ENCODE peak calls at places on chromosomes 2 and 18, in seven cellular contexts. W, X, N, S, L, Q and U are unnamed samples.

GRCh38 chr2:179860255-179861026 is 971 bp downstream of the ZNF385B start:
- DNase-seq in L (no peak), X (no peak), Q (peak; percentile 24), S (no peak), N (no peak), W (no peak), U (no peak)

GRCh38 chr2:201171259-201171814 is 11.6 kb upstream of the CASP10 start:
- DNase-seq in Q (no peak), X (no peak), N (no peak), L (no peak), S (no peak), W (no peak), U (no peak)

GRCh38 chr18:63097198-63097597 is 222.4 kb downstream of the BCL2 start:
- DNase-seq in N (no peak), S (no peak), W (no peak), L (no peak), Q (no peak), X (no peak), U (no peak)

GRCh38 chr2:146818122-146818521 is 1026.7 kb upstream of the ACVR2A start:
- DNase-seq in X (no peak), L (peak; percentile 40), N (no peak), S (no peak), Q (no peak), W (no peak), U (no peak)

GRCh38 chr2:197233473-197233872 is 77.1 kb downstream of the ANKRD44 start:
- DNase-seq in W (no peak), L (no peak), N (no peak), S (no peak), X (no peak), Q (no peak), U (no peak)

GRCh38 chr2:189437931-189438330 is 3.3 kb upstream of the WDR75 start:
- DNase-seq in Q (no peak), S (no peak), W (no peak), L (no peak), X (no peak), N (no peak), U (no peak)

GRCh38 chr2:15939854-15940660 is at the start of gene MYCN:
- DNase-seq in N (peak; percentile 40), W (peak; percentile 32), L (peak; percentile 53), X (peak; percentile 50), Q (peak; percentile 72), S (no peak), U (peak; percentile 68)

GRCh38 chr18:10032331-10032979 is 118.6 kb downstream of the VAPA start:
- DNase-seq in S (no peak), N (peak; percentile 18), Q (no peak), X (no peak), L (no peak), W (no peak), U (no peak)

GRCh38 chr2:109031481-109032228 is 42.6 kb upstream of the EDAR start:
- DNase-seq in N (peak; percentile 30), X (peak; percentile 93), L (peak; percentile 84), S (peak; percentile 29), W (no peak), Q (peak; percentile 22), U (peak; percentile 91)

GRCh38 chr18:37322497-37323035 is 243.0 kb downstream of the CELF4 start:
- DNase-seq in W (no peak), N (no peak), X (no peak), Q (peak; percentile 37), S (no peak), L (peak; percentile 54), U (no peak)
- H3K27me3 ChIP-seq in W (no peaks in the 10 kb centered on the region), N (no peaks in the 10 kb centered on the region), X (no peaks in the 10 kb centered on the region), Q (no peaks in the 10 kb centered on the region), S (no peaks in the 10 kb centered on the region), L (peaks cover 4% of the 10 kb centered on the region), U (no peaks in the 10 kb centered on the region)

GRCh38 chr2:128410035-128410757 is 91.5 kb upstream of the HS6ST1 start:
- DNase-seq in W (no peak), S (no peak), L (no peak), Q (no peak), X (no peak), N (peak; percentile 5), U (no peak)
- H3K4me1 ChIP-seq in W (no peaks in the 10 kb centered on the region), S (no peaks in the 10 kb centered on the region), L (no peaks in the 10 kb centered on the region), Q (no peaks in the 10 kb centered on the region), X (no peaks in the 10 kb centered on the region), N (no peaks in the 10 kb centered on the region), U (no peaks in the 10 kb centered on the region)

DNA sequence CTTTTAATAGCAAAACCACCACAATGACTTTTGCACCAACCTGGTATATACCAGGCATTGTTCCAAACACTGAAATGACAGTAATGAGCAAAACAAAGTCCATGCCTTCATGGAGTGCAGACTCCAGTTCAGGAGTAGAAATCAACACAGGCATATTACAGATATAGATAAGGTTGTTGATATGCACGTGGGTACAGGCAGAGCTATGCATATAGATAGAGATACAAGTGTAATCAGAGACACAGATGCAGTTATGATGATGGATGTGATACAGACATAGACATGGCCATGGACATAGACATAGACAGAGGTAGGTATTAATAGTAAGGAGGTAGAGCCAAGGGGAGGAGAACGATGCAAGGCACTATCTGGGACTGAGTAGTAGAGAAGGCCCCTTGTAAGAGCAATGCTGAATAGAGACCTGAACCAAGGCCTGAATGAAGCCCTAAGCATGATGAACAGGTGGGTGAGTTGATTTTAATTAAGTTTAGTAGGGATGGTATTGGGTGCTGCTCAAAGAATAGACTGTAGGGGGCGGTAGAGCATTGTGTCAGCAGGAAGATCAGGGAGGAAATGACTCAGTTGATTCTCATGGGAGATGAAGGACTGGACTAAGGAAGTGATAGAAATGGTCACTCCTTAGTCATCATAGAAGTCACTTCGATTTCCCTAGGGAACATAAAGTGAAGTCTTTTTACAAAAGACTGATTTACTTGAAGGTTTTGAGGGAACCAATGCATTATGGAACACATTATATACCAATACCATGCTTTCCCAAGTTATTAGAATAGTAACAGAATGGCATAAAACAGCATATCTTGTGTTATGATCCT is 39.4 kb downstream of the CMPK2 start:
- DNase-seq in L (peak; percentile 75), N (no peak), W (no peak), Q (no peak), S (peak; percentile 6), X (peak; percentile 52), U (peak; percentile 73)
- H3K27me3 ChIP-seq in L (no peaks in the 10 kb centered on the region), N (no peaks in the 10 kb centered on the region), W (no peaks in the 10 kb centered on the region), Q (no peaks in the 10 kb centered on the region), S (no peaks in the 10 kb centered on the region), X (no peaks in the 10 kb centered on the region), U (no peaks in the 10 kb centered on the region)

GRCh38 chr2:43073373-43073772 is 153.0 kb downstream of the ZFP36L2 start:
- DNase-seq in L (peak; percentile 57), W (no peak), S (no peak), Q (no peak), N (no peak), X (no peak), U (no peak)

GRCh38 chr2:43074052-43074451 is 152.4 kb downstream of the ZFP36L2 start:
- DNase-seq in S (no peak), X (no peak), Q (no peak), N (no peak), W (no peak), L (no peak), U (no peak)

GRCh38 chr2:43070676-43071491 is 155.5 kb downstream of the ZFP36L2 start:
- DNase-seq in X (no peak), S (no peak), N (peak; percentile 42), W (no peak), L (no peak), Q (peak; percentile 42), U (no peak)

GRCh38 chr2:43070039-43070438 is 156.4 kb downstream of the ZFP36L2 start:
- DNase-seq in W (no peak), S (no peak), Q (peak; percentile 35), L (no peak), N (no peak), X (no peak), U (no peak)

GRCh38 chr2:43071629-43072550 is 154.5 kb downstream of the ZFP36L2 start:
- DNase-seq in N (peak; percentile 63), L (no peak), Q (peak; percentile 65), S (no peak), W (no peak), X (no peak), U (no peak)
- H3K4me1 ChIP-seq in N (peaks cover 18% of the 10 kb centered on the region), L (peaks cover 25% of the 10 kb centered on the region), Q (peaks cover 32% of the 10 kb centered on the region), S (no peaks in the 10 kb centered on the region), W (peaks cover 65% of the 10 kb centered on the region), X (no peaks in the 10 kb centered on the region), U (no peaks in the 10 kb centered on the region)

DNA sequence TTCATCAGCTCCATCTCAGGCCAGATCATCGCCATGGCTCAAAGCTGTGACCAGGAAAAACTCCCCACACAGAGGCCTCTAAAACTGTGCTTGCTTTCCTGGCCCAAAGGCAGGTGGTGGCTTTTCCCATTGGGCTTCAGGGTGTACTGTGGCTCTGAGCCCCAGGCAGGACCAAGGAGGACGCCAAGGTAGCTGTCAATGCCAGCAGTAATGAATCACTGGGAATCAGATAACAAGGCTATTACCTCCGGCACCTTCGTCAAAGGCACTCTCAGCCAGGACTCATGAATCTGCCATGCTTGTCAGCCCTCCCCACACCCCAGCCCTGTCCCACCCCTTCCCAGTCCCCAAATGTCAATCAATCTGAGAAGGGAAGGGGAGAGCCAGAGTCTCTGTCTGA is 27.9 kb upstream of the EN1 start:
- DNase-seq in L (no peak), S (no peak), Q (no peak), W (no peak), X (no peak), N (no peak), U (no peak)
- H3K27me3 ChIP-seq in L (peaks cover 20% of the 10 kb centered on the region), S (peaks cover 5% of the 10 kb centered on the region), Q (no peaks in the 10 kb centered on the region), W (no peaks in the 10 kb centered on the region), X (no peaks in the 10 kb centered on the region), N (no peaks in the 10 kb centered on the region), U (peaks cover 10% of the 10 kb centered on the region)

DNA sequence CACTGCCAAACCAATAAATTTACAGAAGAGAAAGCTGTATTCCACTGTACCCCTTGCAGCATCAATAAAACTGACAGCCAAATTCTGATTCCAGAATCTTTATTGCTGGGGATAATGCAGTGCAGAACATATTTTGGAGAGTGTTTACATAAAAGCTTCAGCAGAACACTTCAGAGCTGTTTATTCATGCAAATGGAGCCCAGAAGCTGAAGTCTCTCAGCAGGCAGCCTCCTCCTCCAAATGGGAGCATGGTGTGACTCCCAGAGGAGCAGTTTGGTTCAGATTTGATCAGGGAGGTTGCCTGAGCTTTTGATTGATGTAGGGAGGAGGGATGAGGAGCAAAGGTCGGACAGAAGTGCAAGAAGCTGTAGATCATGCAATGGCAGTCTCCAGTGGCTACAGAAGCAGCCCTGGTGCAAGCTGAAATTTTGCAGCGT is 22.4 kb downstream of the LHCGR start:
- DNase-seq in L (no peak), W (no peak), S (no peak), Q (no peak), X (no peak), N (no peak), U (no peak)
- H3K4me1 ChIP-seq in L (no peaks in the 10 kb centered on the region), W (no peaks in the 10 kb centered on the region), S (no peaks in the 10 kb centered on the region), Q (peaks cover 5% of the 10 kb centered on the region), X (no peaks in the 10 kb centered on the region), N (no peaks in the 10 kb centered on the region), U (no peaks in the 10 kb centered on the region)

DNA sequence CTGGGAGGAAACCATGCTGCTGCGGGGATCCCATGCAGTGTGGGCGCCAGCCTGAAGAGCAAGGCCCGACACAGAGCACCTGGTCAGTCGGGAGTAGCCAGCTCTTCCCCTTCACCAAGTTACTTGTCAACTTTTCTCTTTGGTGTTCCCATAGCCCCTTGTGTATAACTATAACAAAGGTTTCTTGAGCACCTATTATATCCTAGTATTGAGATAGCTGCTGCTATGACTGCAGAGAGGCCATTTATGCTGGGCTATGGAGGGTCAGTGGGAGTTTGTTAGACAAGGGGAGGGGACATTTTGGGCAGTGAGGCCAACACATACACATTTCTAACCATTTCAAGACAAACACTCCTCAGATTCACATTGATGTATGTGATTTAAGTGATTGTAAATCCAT is 10.8 kb downstream of the HK2 start:
- DNase-seq in L (no peak), X (no peak), Q (no peak), W (no peak), N (no peak), S (no peak), U (no peak)
- H3K27me3 ChIP-seq in L (no peaks in the 10 kb centered on the region), X (no peaks in the 10 kb centered on the region), Q (no peaks in the 10 kb centered on the region), W (no peaks in the 10 kb centered on the region), N (no peaks in the 10 kb centered on the region), S (no peaks in the 10 kb centered on the region), U (no peaks in the 10 kb centered on the region)

GRCh38 chr2:42129947-42130346 is 39.2 kb upstream of the EML4 start:
- DNase-seq in L (no peak), N (no peak), X (no peak), S (no peak), Q (no peak), W (no peak), U (no peak)
- H3K4me1 ChIP-seq in L (peaks cover 17% of the 10 kb centered on the region), N (peaks cover 11% of the 10 kb centered on the region), X (peaks cover 86% of the 10 kb centered on the region), S (peaks cover 85% of the 10 kb centered on the region), Q (peaks cover 4% of the 10 kb centered on the region), W (peaks cover 19% of the 10 kb centered on the region), U (peaks cover 98% of the 10 kb centered on the region)